ENCODE peak calls at places on chromosomes 6 and 20, in five cellular contexts. One of them, this sample, is unnamed.

GRCh38 chr20:41717464-41717863 is 99.3 kb upstream of the CHD6 start:
- DNase-seq in H9: no peak
- DNase-seq in H1: no peak
- DNase-seq in neuronal stem cell: no peak
- DNase-seq in IMR-90: no peak
- DNase-seq in this sample: no peak

GRCh38 chr6:113481441-113481840 is 375.7 kb upstream of the MARCKS start:
- DNase-seq in H9: no peak
- DNase-seq in H1: no peak
- DNase-seq in neuronal stem cell: no peak
- DNase-seq in IMR-90: peak
- DNase-seq in this sample: peak

GRCh38 chr6:165864925-165865324 is 201.9 kb upstream of the PDE10A start:
- DNase-seq in H9: no peak
- DNase-seq in H1: no peak
- DNase-seq in neuronal stem cell: no peak
- DNase-seq in IMR-90: no peak
- DNase-seq in this sample: no peak

GRCh38 chr6:30494275-30494990 is 5.1 kb downstream of the HLA-E start:
- DNase-seq in H9: no peak
- DNase-seq in H1: no peak
- DNase-seq in neuronal stem cell: no peak
- DNase-seq in IMR-90: no peak
- DNase-seq in this sample: no peak

GRCh38 chr6:53524455-53524815 is 20.5 kb downstream of the GCLC start:
- DNase-seq in H9: no peak
- DNase-seq in H1: no peak
- DNase-seq in neuronal stem cell: no peak
- DNase-seq in IMR-90: peak
- DNase-seq in this sample: peak

GRCh38 chr6:131733376-131734016 is 22.7 kb upstream of the CTAGE9 start:
- DNase-seq in H9: no peak
- DNase-seq in H1: no peak
- DNase-seq in neuronal stem cell: no peak
- DNase-seq in IMR-90: peak
- DNase-seq in this sample: no peak

GRCh38 chr6:154302111-154302752 is 54.4 kb downstream of the IPCEF1 start:
- DNase-seq in H9: no peak
- DNase-seq in H1: no peak
- DNase-seq in neuronal stem cell: no peak
- DNase-seq in IMR-90: peak
- DNase-seq in this sample: peak

GRCh38 chr6:158865769-158866168 is 46.6 kb upstream of the EZR start:
- DNase-seq in H9: no peak
- DNase-seq in H1: no peak
- DNase-seq in neuronal stem cell: no peak
- DNase-seq in IMR-90: no peak
- DNase-seq in this sample: no peak

GRCh38 chr20:24987244-24987643 is 5.3 kb downstream of the APMAP start:
- DNase-seq in H9: peak
- DNase-seq in H1: no peak
- DNase-seq in neuronal stem cell: no peak
- DNase-seq in IMR-90: peak
- DNase-seq in this sample: no peak

GRCh38 chr6:29737707-29738630 is 14.7 kb downstream of the HLA-F start:
- DNase-seq in H9: peak
- DNase-seq in H1: peak
- DNase-seq in neuronal stem cell: peak
- DNase-seq in IMR-90: peak
- DNase-seq in this sample: peak

GRCh38 chr6:116387374-116387773 is 16.6 kb downstream of the DSE start:
- DNase-seq in H9: no peak
- DNase-seq in H1: no peak
- DNase-seq in neuronal stem cell: no peak
- DNase-seq in IMR-90: peak
- DNase-seq in this sample: peak

GRCh38 chr20:46545077-46545826 is 5.2 kb downstream of the OCSTAMP start:
- DNase-seq in H9: no peak
- DNase-seq in H1: no peak
- DNase-seq in neuronal stem cell: no peak
- DNase-seq in IMR-90: peak
- DNase-seq in this sample: no peak

GRCh38 chr6:139839506-139840156 is 465.2 kb upstream of the CITED2 start:
- DNase-seq in H9: no peak
- DNase-seq in H1: no peak
- DNase-seq in neuronal stem cell: no peak
- DNase-seq in IMR-90: no peak
- DNase-seq in this sample: no peak

GRCh38 chr20:36670665-36671357 is 24.8 kb upstream of the SLA2 start:
- DNase-seq in H9: no peak
- DNase-seq in H1: no peak
- DNase-seq in neuronal stem cell: no peak
- DNase-seq in IMR-90: no peak
- DNase-seq in this sample: no peak

GRCh38 chr6:137240168-137240567 is 21.0 kb upstream of the IFNGR1 start:
- DNase-seq in H9: no peak
- DNase-seq in H1: no peak
- DNase-seq in neuronal stem cell: no peak
- DNase-seq in IMR-90: peak
- DNase-seq in this sample: peak

GRCh38 chr20:57708694-57709673 is 831 bp downstream of the PMEPA1 start:
- DNase-seq in H9: no peak
- DNase-seq in H1: no peak
- DNase-seq in neuronal stem cell: no peak
- DNase-seq in IMR-90: peak
- DNase-seq in this sample: peak

GRCh38 chr6:168625602-168626001 is 184.6 kb downstream of the SMOC2 start:
- DNase-seq in H9: no peak
- DNase-seq in H1: no peak
- DNase-seq in neuronal stem cell: no peak
- DNase-seq in IMR-90: no peak
- DNase-seq in this sample: no peak

GRCh38 chr6:38933426-38933825 is 115.2 kb upstream of the GLP1R start:
- DNase-seq in H9: no peak
- DNase-seq in H1: no peak
- DNase-seq in neuronal stem cell: no peak
- DNase-seq in IMR-90: peak
- DNase-seq in this sample: peak

GRCh38 chr6:17115251-17116089 is 13.6 kb downstream of the STMND1 start:
- DNase-seq in H9: no peak
- DNase-seq in H1: no peak
- DNase-seq in neuronal stem cell: no peak
- DNase-seq in IMR-90: peak
- DNase-seq in this sample: peak

GRCh38 chr20:46544576-46544975 is 5.9 kb downstream of the OCSTAMP start:
- DNase-seq in H9: no peak
- DNase-seq in H1: no peak
- DNase-seq in neuronal stem cell: no peak
- DNase-seq in IMR-90: peak
- DNase-seq in this sample: no peak

GRCh38 chr20:48456361-48457184 is 371.2 kb downstream of the PREX1 start:
- DNase-seq in H9: no peak
- DNase-seq in H1: no peak
- DNase-seq in neuronal stem cell: peak
- DNase-seq in IMR-90: no peak
- DNase-seq in this sample: no peak

GRCh38 chr20:59835057-59835447 is 98.4 kb downstream of the SYCP2 start:
- DNase-seq in H9: no peak
- DNase-seq in H1: peak
- DNase-seq in neuronal stem cell: no peak
- DNase-seq in IMR-90: no peak
- DNase-seq in this sample: no peak

GRCh38 chr20:58233881-58234528 is 5.6 kb upstream of the ANKRD60 start:
- DNase-seq in H9: peak
- DNase-seq in H1: peak
- DNase-seq in neuronal stem cell: no peak
- DNase-seq in IMR-90: no peak
- DNase-seq in this sample: peak

GRCh38 chr6:24858154-24858801 is 59.6 kb upstream of the ARMH2 start:
- DNase-seq in H9: no peak
- DNase-seq in H1: no peak
- DNase-seq in neuronal stem cell: no peak
- DNase-seq in IMR-90: no peak
- DNase-seq in this sample: peak

GRCh38 chr20:46400253-46400652 is 6.2 kb downstream of the ELMO2 start:
- DNase-seq in H9: no peak
- DNase-seq in H1: no peak
- DNase-seq in neuronal stem cell: no peak
- DNase-seq in IMR-90: peak
- DNase-seq in this sample: peak

GRCh38 chr6:169868458-169868857 is 117.0 kb downstream of the ERMARD start:
- DNase-seq in H9: no peak
- DNase-seq in H1: peak
- DNase-seq in neuronal stem cell: no peak
- DNase-seq in IMR-90: no peak
- DNase-seq in this sample: no peak

GRCh38 chr6:147418523-147418922 is 90.0 kb upstream of the SAMD5 start:
- DNase-seq in H9: no peak
- DNase-seq in H1: no peak
- DNase-seq in neuronal stem cell: no peak
- DNase-seq in IMR-90: no peak
- DNase-seq in this sample: no peak

GRCh38 chr6:77463881-77464867 is 883 bp upstream of the HTR1B start:
- DNase-seq in H9: peak
- DNase-seq in H1: peak
- DNase-seq in neuronal stem cell: peak
- DNase-seq in IMR-90: no peak
- DNase-seq in this sample: peak

GRCh38 chr6:77467038-77467437 is 3.7 kb upstream of the HTR1B start:
- DNase-seq in H9: no peak
- DNase-seq in H1: no peak
- DNase-seq in neuronal stem cell: no peak
- DNase-seq in IMR-90: peak
- DNase-seq in this sample: peak

GRCh38 chr6:77463308-77463880 is at the start of gene HTR1B:
- DNase-seq in H9: peak
- DNase-seq in H1: peak
- DNase-seq in neuronal stem cell: peak
- DNase-seq in IMR-90: peak
- DNase-seq in this sample: peak

GRCh38 chr6:77468939-77469338 is 5.6 kb upstream of the HTR1B start:
- DNase-seq in H9: no peak
- DNase-seq in H1: no peak
- DNase-seq in neuronal stem cell: no peak
- DNase-seq in IMR-90: no peak
- DNase-seq in this sample: no peak

DNA sequence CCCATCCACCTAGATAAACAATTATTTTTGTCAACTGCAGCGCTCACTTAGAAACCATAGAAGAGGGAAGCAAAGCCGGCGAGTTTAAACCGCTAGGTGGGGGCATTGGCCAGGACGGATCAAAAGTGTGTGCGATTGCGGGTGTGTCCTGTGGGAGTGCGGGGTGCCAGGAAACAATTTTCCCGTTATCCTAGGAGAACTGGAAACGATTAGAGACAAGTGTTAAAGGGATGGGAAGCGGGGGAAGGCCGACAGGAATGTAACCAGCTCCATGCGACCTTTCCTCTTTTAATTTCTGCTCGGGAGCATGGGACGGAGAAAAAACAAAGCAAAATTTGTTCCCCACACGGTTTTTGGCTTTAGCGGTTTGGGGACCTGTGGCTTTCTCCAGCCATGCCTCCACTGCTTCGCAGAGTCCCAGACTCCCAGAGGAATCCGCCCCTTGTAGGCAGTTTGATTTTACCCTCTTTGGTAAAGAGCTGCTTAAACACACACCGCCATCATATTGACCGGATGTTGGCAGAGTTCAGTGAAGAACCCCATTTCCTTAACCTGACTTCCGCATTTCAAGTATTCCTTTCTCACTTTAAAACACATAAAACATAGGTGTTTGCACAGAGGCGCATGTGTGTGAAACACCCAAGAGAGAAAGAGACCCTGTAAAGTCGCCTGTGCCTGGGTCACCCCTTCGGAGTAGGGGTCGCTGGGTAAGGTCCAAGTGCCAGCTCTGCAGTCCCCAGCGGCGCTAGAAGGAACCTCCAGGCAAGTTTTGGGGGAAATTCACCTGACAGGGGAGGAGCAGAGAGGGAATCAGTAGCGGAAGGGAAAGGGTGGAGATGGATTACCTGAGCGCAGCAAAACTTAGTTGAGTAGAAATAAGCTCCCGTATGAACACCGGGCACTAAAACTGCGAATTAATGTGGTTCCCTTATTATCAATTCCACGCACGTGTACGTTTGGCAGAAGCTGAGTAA is 3.1 kb upstream of the HTR1B start:
- DNase-seq in H9: peak
- DNase-seq in H1: peak
- DNase-seq in neuronal stem cell: peak
- DNase-seq in IMR-90: peak
- DNase-seq in this sample: peak
- H3K18ac ChIP-seq in H9: no peak
- H3K18ac ChIP-seq in H1: peak
- H3K18ac ChIP-seq in neuronal stem cell: no peak
- H3K18ac ChIP-seq in IMR-90: peak
- H3K18ac ChIP-seq in this sample: no peak

GRCh38 chr6:144264270-144265060 is 20.7 kb upstream of the UTRN start:
- DNase-seq in H9: peak
- DNase-seq in H1: no peak
- DNase-seq in neuronal stem cell: no peak
- DNase-seq in IMR-90: peak
- DNase-seq in this sample: peak
- H2BK15ac ChIP-seq in H9: no peak
- H2BK15ac ChIP-seq in H1: no peak
- H2BK15ac ChIP-seq in neuronal stem cell: no peak
- H2BK15ac ChIP-seq in IMR-90: peak
- H2BK15ac ChIP-seq in this sample: no peak

DNA sequence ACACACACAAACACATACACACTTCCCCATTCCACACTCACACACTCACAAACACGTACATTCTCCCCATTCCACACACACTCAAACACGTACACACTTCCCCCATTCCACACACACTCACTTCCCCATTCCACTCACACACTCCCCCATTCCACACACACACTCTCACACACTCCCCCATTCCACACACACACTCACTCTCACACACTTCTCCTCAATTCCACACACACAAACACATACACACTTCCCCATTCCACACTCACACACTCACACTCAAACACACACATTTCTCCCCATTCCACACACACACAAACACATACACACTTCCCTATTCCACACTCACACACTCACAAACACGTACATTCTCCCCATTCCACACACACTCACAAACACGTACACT is 8.7 kb upstream of the OSBPL2 start:
- DNase-seq in H9: no peak
- DNase-seq in H1: no peak
- DNase-seq in neuronal stem cell: no peak
- DNase-seq in IMR-90: no peak
- DNase-seq in this sample: no peak
- H2AFZ ChIP-seq in H9: no peak
- H2AFZ ChIP-seq in H1: no peak
- H2AFZ ChIP-seq in neuronal stem cell: no peak
- H2AFZ ChIP-seq in IMR-90: no peak
- H2AFZ ChIP-seq in this sample: no peak

DNA sequence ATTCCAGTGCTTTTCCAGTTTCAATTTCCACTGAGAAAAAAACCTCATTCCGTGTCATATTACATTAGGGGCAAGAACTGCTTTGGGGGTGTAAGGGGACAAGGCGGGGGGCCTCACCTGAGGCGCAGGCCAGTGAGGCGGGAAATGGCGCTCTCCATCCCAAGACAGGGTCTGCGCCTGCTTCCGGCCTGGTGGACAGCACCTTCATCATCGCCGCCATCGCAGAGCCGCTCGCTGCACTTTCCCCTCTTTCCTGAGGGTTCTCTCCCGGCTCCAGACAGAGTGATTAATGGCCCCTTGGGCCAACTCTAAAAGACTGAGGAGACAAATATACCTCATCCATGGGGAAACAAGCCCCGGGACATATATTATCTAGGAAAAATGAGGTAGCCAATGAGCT is 270.0 kb upstream of the SOX4 start:
- DNase-seq in H9: no peak
- DNase-seq in H1: no peak
- DNase-seq in neuronal stem cell: no peak
- DNase-seq in IMR-90: no peak
- DNase-seq in this sample: no peak
- H3K18ac ChIP-seq in H9: no peak
- H3K18ac ChIP-seq in H1: no peak
- H3K18ac ChIP-seq in neuronal stem cell: no peak
- H3K18ac ChIP-seq in IMR-90: no peak
- H3K18ac ChIP-seq in this sample: no peak

This sample was measured in mesenchymal stem cell.